ENCODE peak calls at places on chromosomes 4 and X, in nine cellular contexts. S, R, A, K, W, P, G, V and I are unnamed samples.

GRCh38 chr4:13313856-13314255 is 170.3 kb downstream of the RAB28 start:
- DNase-seq in S (no peak), R (no peak), A (peak; percentile 13), K (no peak), W (no peak), P (no peak), G (no peak), V (no peak), I (no peak)

GRCh38 chrX:40102393-40103381 is 4.9 kb upstream of the BCOR start:
- DNase-seq in S (no peak), R (no peak), A (no peak), K (no peak), W (no peak), P (no peak), G (no peak), V (no peak), I (no peak)

GRCh38 chr4:103853627-103854026 is 133.8 kb upstream of the TACR3 start:
- DNase-seq in S (no peak), R (no peak), A (no peak), K (peak; percentile 0), W (peak; percentile 42), P (no peak), G (no peak), V (no peak), I (no peak)

GRCh38 chr4:160175064-160175643 is 1072.3 kb downstream of the RAPGEF2 start:
- DNase-seq in S (no peak), R (peak; percentile 23), A (no peak), K (no peak), W (peak; percentile 19), P (no peak), G (peak; percentile 1), V (no peak), I (peak; percentile 31)

GRCh38 chrX:139825618-139826017 is 107.2 kb downstream of the ATP11C start:
- DNase-seq in S (no peak), R (no peak), A (no peak), K (no peak), W (no peak), P (no peak), G (no peak), V (no peak), I (no peak)

GRCh38 chrX:136395271-136395670 is 92.5 kb upstream of the BRS3 start:
- DNase-seq in S (no peak), R (no peak), A (peak; percentile 65), K (no peak), W (peak; percentile 59), P (no peak), G (peak; percentile 74), V (no peak), I (peak; percentile 1)

GRCh38 chr4:135838889-135839288 is 1637.3 kb upstream of the PABPC4L start:
- DNase-seq in S (peak; percentile 20), R (peak; percentile 41), A (no peak), K (peak; percentile 49), W (peak; percentile 67), P (no peak), G (peak; percentile 32), V (no peak), I (peak; percentile 59)

GRCh38 chr4:119977135-119977534 is 89.5 kb downstream of the MAD2L1 start:
- DNase-seq in S (no peak), R (no peak), A (no peak), K (no peak), W (no peak), P (no peak), G (no peak), V (no peak), I (no peak)

GRCh38 chr4:39706334-39706733 is 8.4 kb downstream of the UBE2K start:
- DNase-seq in S (no peak), R (no peak), A (peak; percentile 87), K (peak; percentile 91), W (peak; percentile 88), P (no peak), G (peak; percentile 91), V (no peak), I (peak; percentile 90)

GRCh38 chrX:26586570-26586969 is 370.6 kb downstream of the MAGEB5 start:
- DNase-seq in S (no peak), R (no peak), A (no peak), K (no peak), W (no peak), P (no peak), G (no peak), V (no peak), I (no peak)

GRCh38 chr4:185738038-185738552 is 73.9 kb downstream of the SORBS2 start:
- DNase-seq in S (no peak), R (no peak), A (peak; percentile 82), K (peak; percentile 17), W (no peak), P (no peak), G (no peak), V (no peak), I (no peak)

GRCh38 chr4:65670331-65671031 is at the start of gene EPHA5:
- DNase-seq in S (peak; percentile 81), R (peak; percentile 93), A (peak; percentile 56), K (peak; percentile 98), W (peak; percentile 80), P (peak; percentile 64), G (peak; percentile 91), V (peak; percentile 58), I (peak; percentile 59)

GRCh38 chr4:106355193-106355592 is 13.4 kb downstream of the GIMD1 start:
- DNase-seq in S (no peak), R (no peak), A (no peak), K (no peak), W (no peak), P (no peak), G (peak; percentile 47), V (no peak), I (no peak)

GRCh38 chr4:46390353-46391058 is 578 bp upstream of the GABRA2 start:
- DNase-seq in S (peak; percentile 42), R (no peak), A (no peak), K (peak; percentile 15), W (no peak), P (no peak), G (no peak), V (no peak), I (no peak)

GRCh38 chrX:141989134-141989533 is 85.4 kb downstream of the MAGEC1 start:
- DNase-seq in S (no peak), R (no peak), A (no peak), K (peak; percentile 21), W (no peak), P (no peak), G (peak; percentile 34), V (no peak), I (no peak)

GRCh38 chrX:81662381-81662780 is 460.5 kb downstream of the SH3BGRL start:
- DNase-seq in S (no peak), R (no peak), A (no peak), K (no peak), W (no peak), P (no peak), G (no peak), V (no peak), I (no peak)

GRCh38 chrX:2631743-2632532 is 59.2 kb upstream of the CD99 start:
- DNase-seq in S (no peak), R (no peak), A (no peak), K (no peak), W (no peak), P (no peak), G (no peak), V (no peak), I (peak; percentile 4)

GRCh38 chr4:89998350-89999098 is 103.9 kb downstream of the MMRN1 start:
- DNase-seq in S (no peak), R (no peak), A (no peak), K (no peak), W (no peak), P (no peak), G (no peak), V (no peak), I (no peak)

GRCh38 chr4:25814323-25814722 is 48.5 kb downstream of the SEL1L3 start:
- DNase-seq in S (peak; percentile 26), R (no peak), A (peak; percentile 81), K (peak; percentile 44), W (peak; percentile 43), P (no peak), G (no peak), V (peak; percentile 28), I (peak; percentile 20)

GRCh38 chr4:55435136-55435535 is 39.4 kb downstream of the TMEM165 start:
- DNase-seq in S (no peak), R (no peak), A (peak; percentile 49), K (peak; percentile 24), W (peak; percentile 47), P (no peak), G (peak; percentile 15), V (no peak), I (peak; percentile 26)

GRCh38 chrX:110600745-110601310 is 194.8 kb downstream of the CHRDL1 start:
- DNase-seq in S (no peak), R (no peak), A (peak; percentile 17), K (no peak), W (peak; percentile 93), P (no peak), G (peak; percentile 92), V (no peak), I (peak; percentile 34)

GRCh38 chr4:138266948-138267347 is 24.8 kb upstream of the SLC7A11 start:
- DNase-seq in S (no peak), R (no peak), A (no peak), K (no peak), W (no peak), P (no peak), G (no peak), V (no peak), I (no peak)

GRCh38 chr4:116150152-116150551 is 935.2 kb downstream of the TRAM1L1 start:
- DNase-seq in S (no peak), R (peak; percentile 39), A (no peak), K (no peak), W (no peak), P (no peak), G (no peak), V (no peak), I (no peak)

GRCh38 chrX:123140454-123140853 is 43.6 kb upstream of the GRIA3 start:
- DNase-seq in S (no peak), R (no peak), A (no peak), K (no peak), W (no peak), P (no peak), G (no peak), V (no peak), I (no peak)

GRCh38 chrX:75522565-75523411 is at the start of gene ZDHHC15:
- DNase-seq in S (peak; percentile 58), R (peak; percentile 0), A (peak; percentile 8), K (peak; percentile 85), W (no peak), P (peak; percentile 17), G (peak; percentile 4), V (peak; percentile 54), I (peak; percentile 68)

GRCh38 chrX:2516612-2517011 is 15.8 kb upstream of the DHRSX start:
- DNase-seq in S (no peak), R (no peak), A (no peak), K (no peak), W (no peak), P (no peak), G (no peak), V (no peak), I (peak; percentile 37)

GRCh38 chr4:140256335-140256734 is 102.4 kb upstream of the MAML3 start:
- DNase-seq in S (no peak), R (no peak), A (peak; percentile 79), K (no peak), W (peak; percentile 87), P (no peak), G (peak; percentile 84), V (no peak), I (peak; percentile 78)

GRCh38 chr4:2237267-2237666 is 4.7 kb downstream of the HAUS3 start:
- DNase-seq in S (no peak), R (no peak), A (no peak), K (no peak), W (no peak), P (no peak), G (no peak), V (no peak), I (no peak)

GRCh38 chrX:134544614-134545255 is 84.8 kb downstream of the HPRT1 start:
- DNase-seq in S (no peak), R (no peak), A (no peak), K (no peak), W (no peak), P (no peak), G (no peak), V (no peak), I (peak; percentile 20)

GRCh38 chr4:143337600-143338287 is 1.1 kb downstream of the GAB1 start:
- DNase-seq in S (peak; percentile 82), R (peak; percentile 60), A (peak; percentile 60), K (peak; percentile 77), W (peak; percentile 59), P (peak; percentile 15), G (peak; percentile 64), V (peak; percentile 60), I (peak; percentile 29)

GRCh38 chr4:146342600-146343192 is 128.4 kb downstream of the REELD1 start:
- DNase-seq in S (no peak), R (peak; percentile 77), A (peak; percentile 59), K (peak; percentile 29), W (peak; percentile 62), P (peak; percentile 15), G (peak; percentile 29), V (no peak), I (peak; percentile 34)